ENCODE peak calls at places on chromosomes 5 and 9, in nine cellular contexts. S is activated T-helper 9 cell treated with anti-CD3 and anti-CD28 coated beads, Interleukin-2, amount 50 U/mL, for 16 hours; F is NCI-H748 treated with DMSO at 0.1 percent for 48 hours; O is progenitor cell of endocrine pancreas; Y is BE2C; M is CD8-positive, alpha-beta T cell; L is T-cell; B is right atrium auricular region; Z is fibroblast of gingiva. N is an unnamed sample.

GRCh38 chr9:88300556-88300955 is 87.7 kb upstream of the SPIN1 start:
- DNase-seq in S (no peak), F (no peak), O (no peak), Y (no peak), M (no peak), L (no peak), B (no peak), Z (no peak), N (no peak)

GRCh38 chr9:70511858-70512257 is 97.4 kb upstream of the KLF9 start:
- DNase-seq in S (no peak), F (no peak), O (no peak), Y (no peak), M (no peak), L (no peak), B (no peak), Z (no peak), N (no peak)

GRCh38 chr5:141478321-141478945 is 2.7 kb downstream of the PCDHGC3 start:
- DNase-seq in S (no peak), F (no peak), O (no peak), Y (no peak), M (no peak), L (no peak), B (no peak), Z (no peak), N (no peak)

GRCh38 chr5:167576126-167576525 is 715.3 kb upstream of the WWC1 start:
- DNase-seq in S (no peak), F (no peak), O (no peak), Y (no peak), M (no peak), L (no peak), B (no peak), Z (no peak), N (no peak)

GRCh38 chr9:100601216-100601615 is 23.3 kb downstream of the CAVIN4 start:
- DNase-seq in S (no peak), F (peak), O (peak), Y (peak), M (peak), L (peak), B (no peak), Z (peak), N (no peak)

GRCh38 chr5:146877783-146878470 is 630 bp downstream of the PPP2R2B start:
- DNase-seq in S (peak), F (peak), O (peak), Y (peak), M (peak), L (peak), B (no peak), Z (no peak), N (peak)

GRCh38 chr5:45491368-45491767 is 204.8 kb downstream of the HCN1 start:
- DNase-seq in S (no peak), F (no peak), O (no peak), Y (no peak), M (no peak), L (no peak), B (no peak), Z (no peak), N (no peak)

GRCh38 chr9:114004221-114004716 is 73.8 kb downstream of the AMBP start:
- DNase-seq in S (no peak), F (no peak), O (no peak), Y (no peak), M (no peak), L (no peak), B (peak), Z (no peak), N (no peak)

GRCh38 chr5:32487008-32487407 is 42.5 kb upstream of the ZFR start:
- DNase-seq in S (no peak), F (no peak), O (no peak), Y (no peak), M (no peak), L (no peak), B (no peak), Z (no peak), N (no peak)

GRCh38 chr5:139962445-139962844 is 80.7 kb downstream of the NRG2 start:
- DNase-seq in S (no peak), F (no peak), O (no peak), Y (no peak), M (no peak), L (no peak), B (no peak), Z (no peak), N (no peak)

GRCh38 chr5:95647886-95648860 is 1.6 kb downstream of the RFESD start:
- DNase-seq in S (no peak), F (no peak), O (no peak), Y (no peak), M (no peak), L (no peak), B (no peak), Z (no peak), N (no peak)

GRCh38 chr9:136059851-136060670 is 35.0 kb downstream of the NACC2 start:
- DNase-seq in S (no peak), F (no peak), O (no peak), Y (peak), M (peak), L (no peak), B (no peak), Z (peak), N (no peak)

GRCh38 chr5:91436241-91436640 is 53.1 kb upstream of the ARRDC3 start:
- DNase-seq in S (no peak), F (no peak), O (no peak), Y (no peak), M (no peak), L (no peak), B (no peak), Z (no peak), N (no peak)

GRCh38 chr5:34762321-34762871 is 76.6 kb upstream of the TTC23L start:
- DNase-seq in S (no peak), F (no peak), O (no peak), Y (no peak), M (no peak), L (no peak), B (no peak), Z (peak), N (no peak)

GRCh38 chr5:181260720-181261319 is at the start of gene TRIM52:
- DNase-seq in S (peak), F (no peak), O (peak), Y (peak), M (peak), L (peak), B (peak), Z (peak), N (peak)

N was measured in activated CD4-positive, alpha-beta T cell treated with anti-CD3 and anti-CD28 coated beads for 4 hours.